ENCODE peak calls at places on chromosomes 4 and X, in four cellular contexts. L is heart left ventricle, F is IMR-90, O is GM12878. J is an unnamed sample.

GRCh38 chr4:20520901-20521300 is 179.4 kb upstream of the PACRGL start:
- DNase-seq in L (no peak), F (peak), O (no peak), J (no peak)

GRCh38 chrX:9940397-9940796 is 26.8 kb upstream of the CLDN34 start:
- DNase-seq in L (no peak), F (peak), O (no peak), J (no peak)

GRCh38 chr4:156941940-156942548 is 29.6 kb downstream of the PDGFC start:
- DNase-seq in L (peak), F (peak), O (no peak), J (no peak)

GRCh38 chr4:8144359-8144758 is 14.3 kb downstream of the ABLIM2 start:
- DNase-seq in L (no peak), F (no peak), O (no peak), J (no peak)

GRCh38 chrX:124280294-124280902 is 52.1 kb upstream of the TEX13D start:
- DNase-seq in L (no peak), F (no peak), O (no peak), J (no peak)

GRCh38 chr4:16692021-16692420 is 206.4 kb downstream of the LDB2 start:
- DNase-seq in L (no peak), F (peak), O (no peak), J (no peak)

GRCh38 chrX:49064303-49064702 is 5.5 kb downstream of the CCDC120 start:
- DNase-seq in L (no peak), F (no peak), O (no peak), J (no peak)

GRCh38 chr4:93433840-93434239 is 394.7 kb upstream of the ATOH1 start:
- DNase-seq in L (no peak), F (no peak), O (no peak), J (no peak)

GRCh38 chrX:19697416-19697815 is 182.1 kb upstream of the MAP3K15 start:
- DNase-seq in L (no peak), F (peak), O (no peak), J (no peak)

GRCh38 chr4:128979934-128980333 is 113.4 kb downstream of the SCLT1 start:
- DNase-seq in L (no peak), F (peak), O (no peak), J (no peak)

GRCh38 chr4:37188100-37188499 is 56.4 kb upstream of the NWD2 start:
- DNase-seq in L (no peak), F (no peak), O (no peak), J (no peak)

GRCh38 chr4:34105311-34105710 is 2139.0 kb downstream of the ARAP2 start:
- DNase-seq in L (no peak), F (no peak), O (no peak), J (no peak)

GRCh38 chr4:11366859-11367258 is 61.8 kb downstream of the HS3ST1 start:
- DNase-seq in L (no peak), F (no peak), O (no peak), J (no peak)

GRCh38 chr4:8838911-8839431 is 32.7 kb downstream of the HMX1 start:
- DNase-seq in L (no peak), F (no peak), O (no peak), J (no peak)

GRCh38 chrX:13487731-13488505 is 81.5 kb upstream of the EGFL6 start:
- DNase-seq in L (peak), F (peak), O (peak), J (peak)

GRCh38 chr4:145351922-145352321 is 129.7 kb upstream of the SMAD1 start:
- DNase-seq in L (no peak), F (no peak), O (no peak), J (no peak)

GRCh38 chr4:23835814-23836478 is 53.9 kb downstream of the PPARGC1A start:
- DNase-seq in L (no peak), F (no peak), O (no peak), J (no peak)
- TF ChIP-seq POLR2A in L (no peak), F (no peak), O (no peak), J (no peak)

GRCh38 chr4:3613980-3614730 is 81.9 kb upstream of the LRPAP1 start:
- DNase-seq in L (peak), F (no peak), O (no peak), J (no peak)

GRCh38 chr4:3614731-3614980 is 82.4 kb upstream of the LRPAP1 start:
- DNase-seq in L (no peak), F (no peak), O (no peak), J (no peak)

GRCh38 chr4:3612275-3612674 is 80.1 kb upstream of the LRPAP1 start:
- DNase-seq in L (no peak), F (no peak), O (no peak), J (no peak)

GRCh38 chr4:3611778-3612177 is 79.6 kb upstream of the LRPAP1 start:
- DNase-seq in L (no peak), F (no peak), O (no peak), J (no peak)

GRCh38 chr4:3612934-3613333 is 80.7 kb upstream of the LRPAP1 start:
- DNase-seq in L (no peak), F (no peak), O (no peak), J (no peak)
- TF ChIP-seq CTCF in L (no peak), F (no peak), O (no peak), J (no peak)

GRCh38 chr4:42656736-42656985 is 244 bp downstream of the ATP8A1 start:
- DNase-seq in L (no peak), F (no peak), O (no peak), J (peak)

GRCh38 chr4:42655921-42656735 is 777 bp downstream of the ATP8A1 start:
- DNase-seq in L (peak), F (no peak), O (no peak), J (peak)

GRCh38 chr4:42655248-42655647 is 1.7 kb downstream of the ATP8A1 start:
- DNase-seq in L (no peak), F (no peak), O (no peak), J (no peak)

GRCh38 chr4:42654606-42655005 is 2.3 kb downstream of the ATP8A1 start:
- DNase-seq in L (no peak), F (peak), O (no peak), J (no peak)

GRCh38 chr4:42656986-42657792 is at the start of gene ATP8A1:
- DNase-seq in L (peak), F (peak), O (no peak), J (peak)
- TF ChIP-seq POLR2A in L (peak), F (no peak), O (peak), J (no peak)

DNA sequence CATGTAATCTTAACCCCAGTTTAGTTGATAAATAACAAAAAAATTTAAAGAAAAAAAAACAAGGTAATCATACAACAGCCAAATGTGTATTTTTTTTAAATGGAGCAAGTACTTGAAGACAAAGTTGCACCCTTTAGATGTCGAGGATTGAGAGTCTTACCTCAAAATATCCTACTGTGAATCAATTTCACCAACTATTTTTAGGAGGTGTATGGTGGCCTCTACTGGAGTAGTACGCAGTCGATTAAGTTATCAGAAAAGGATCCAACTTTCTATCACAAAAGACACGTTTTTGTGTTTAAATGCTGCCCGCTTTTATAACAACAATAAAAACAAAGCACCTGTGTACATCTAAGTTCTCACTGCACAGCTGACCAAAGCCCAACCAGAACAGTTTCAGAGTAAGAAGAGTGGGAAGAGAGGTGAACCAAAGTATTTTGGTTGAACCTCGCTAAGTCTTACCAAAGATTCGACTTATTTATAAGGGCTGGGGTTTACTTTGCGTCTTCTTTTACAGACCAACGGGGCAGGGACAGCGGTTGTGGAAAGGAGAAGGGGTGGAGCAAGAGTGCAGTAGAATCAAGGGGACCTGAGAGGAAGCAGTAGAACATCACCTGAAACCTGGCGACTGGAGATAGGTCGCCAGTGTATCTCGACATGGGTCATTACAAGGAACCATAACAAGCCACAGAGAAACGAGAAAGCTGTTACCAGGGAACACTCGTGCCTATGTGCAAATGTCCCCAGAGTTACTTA is 1.2 kb downstream of the RPS6KA6 start:
- DNase-seq in L (no peak), F (peak), O (no peak), J (no peak)
- TF ChIP-seq CTCF in L (no peak), F (peak), O (no peak), J (no peak)

GRCh38 chr4:4641661-4642180 is 99.9 kb upstream of the STX18 start:
- DNase-seq in L (no peak), F (no peak), O (no peak), J (no peak)

GRCh38 chr4:4643306-4643705 is 101.5 kb upstream of the STX18 start:
- DNase-seq in L (no peak), F (no peak), O (no peak), J (no peak)

GRCh38 chr4:4642201-4643025 is 100.6 kb upstream of the STX18 start:
- DNase-seq in L (no peak), F (no peak), O (no peak), J (no peak)

GRCh38 chr4:4639370-4639769 is 97.5 kb upstream of the STX18 start:
- DNase-seq in L (no peak), F (no peak), O (no peak), J (no peak)

DNA sequence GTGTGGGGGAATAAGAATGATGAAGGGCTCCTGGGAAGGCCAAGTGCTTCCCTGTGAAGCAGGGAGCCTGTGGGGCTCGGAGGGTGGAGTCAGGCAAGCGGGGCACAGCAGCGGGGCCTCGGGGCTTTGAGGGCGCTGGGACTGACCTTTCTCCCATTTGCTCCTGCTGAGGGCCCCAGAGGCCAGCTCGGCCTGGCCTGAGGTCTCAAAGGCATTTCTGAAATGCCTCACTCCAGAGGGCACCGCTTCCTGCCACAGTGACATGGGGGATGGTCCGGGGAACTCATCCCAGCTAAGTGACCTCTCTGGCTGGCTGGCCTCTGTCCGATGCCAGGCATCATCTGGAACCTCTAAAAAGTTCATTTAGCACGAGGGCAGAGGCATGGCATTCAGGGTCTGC is 98.8 kb upstream of the STX18 start:
- DNase-seq in L (no peak), F (no peak), O (no peak), J (no peak)
- TF ChIP-seq POLR2A in L (no peak), F (no peak), O (no peak), J (no peak)

J was measured in lower leg skin.